ENCODE peak calls at places on chromosomes 1 and 21, in five cellular contexts. S is GM12892, W is K562, V is GM12878, X is HepG2. J is an unnamed sample.

GRCh38 chr1:109801791-109802135 is 38.0 kb upstream of the EPS8L3 start:
- DNase-seq in S (no peak), V (no peak), X (no peak), W (no peak), J (no peak)

GRCh38 chr1:29835486-29836273 is 599.4 kb downstream of the PTPRU start:
- DNase-seq in W (no peak), X (no peak), V (no peak), S (no peak), J (no peak)

GRCh38 chr1:24981632-24982007 is 51.5 kb upstream of the RUNX3 start:
- DNase-seq in X (no peak), V (no peak), W (no peak), S (no peak), J (no peak)

GRCh38 chr1:214997685-214998084 is 84.9 kb upstream of the KCNK2 start:
- DNase-seq in W (no peak), V (no peak), S (no peak), X (no peak), J (no peak)

GRCh38 chr1:54875000-54875399 is 12.0 kb downstream of the DHCR24 start:
- DNase-seq in V (no peak), X (no peak), W (no peak), S (no peak), J (no peak)

GRCh38 chr1:117284408-117285215 is 73.9 kb upstream of the VTCN1 start:
- DNase-seq in W (peak; percentile 58), X (peak; percentile 52), S (no peak), V (no peak), J (no peak)

GRCh38 chr1:193013005-193013404 is 46.2 kb downstream of the UCHL5 start:
- DNase-seq in X (no peak), V (no peak), W (no peak), S (no peak), J (no peak)

GRCh38 chr1:43306688-43307457 is 6.1 kb downstream of the TIE1 start:
- DNase-seq in V (no peak), W (no peak), S (no peak), X (no peak), J (no peak)

GRCh38 chr1:202067188-202067977 is 55.3 kb upstream of the GPR37L1 start:
- DNase-seq in S (no peak), V (no peak), X (no peak), W (peak; percentile 85), J (no peak)

GRCh38 chr21:15060776-15061175 is 4.0 kb downstream of the NRIP1 start:
- DNase-seq in S (no peak), V (no peak), W (peak; percentile 24), X (no peak), J (no peak)

GRCh38 chr1:175911138-175911537 is 167.7 kb upstream of the TNR start:
- DNase-seq in W (no peak), S (no peak), V (no peak), X (no peak), J (no peak)

GRCh38 chr1:67264152-67264551 is 43.5 kb upstream of the IL12RB2 start:
- DNase-seq in W (no peak), X (no peak), V (no peak), S (no peak), J (no peak)

GRCh38 chr1:154466879-154467767 is 34.9 kb upstream of the TDRD10 start:
- DNase-seq in S (no peak), W (no peak), X (no peak), V (peak; percentile 43), J (no peak)

GRCh38 chr21:27026501-27026900 is 59.6 kb upstream of the ADAMTS5 start:
- DNase-seq in W (no peak), S (no peak), X (no peak), V (no peak), J (no peak)

GRCh38 chr1:246219508-246220030 is 287.5 kb downstream of the SMYD3 start:
- DNase-seq in W (no peak), S (no peak), V (no peak), X (peak; percentile 68), J (peak; percentile 9)

GRCh38 chr1:229068266-229069043 is 202.5 kb upstream of the RAB4A start:
- DNase-seq in S (no peak), X (no peak), V (no peak), W (no peak), J (no peak)

GRCh38 chr1:17538428-17539130 is 919 bp upstream of the ARHGEF10L start:
- DNase-seq in W (no peak), V (no peak), X (peak; percentile 50), S (no peak), J (no peak)

DNA sequence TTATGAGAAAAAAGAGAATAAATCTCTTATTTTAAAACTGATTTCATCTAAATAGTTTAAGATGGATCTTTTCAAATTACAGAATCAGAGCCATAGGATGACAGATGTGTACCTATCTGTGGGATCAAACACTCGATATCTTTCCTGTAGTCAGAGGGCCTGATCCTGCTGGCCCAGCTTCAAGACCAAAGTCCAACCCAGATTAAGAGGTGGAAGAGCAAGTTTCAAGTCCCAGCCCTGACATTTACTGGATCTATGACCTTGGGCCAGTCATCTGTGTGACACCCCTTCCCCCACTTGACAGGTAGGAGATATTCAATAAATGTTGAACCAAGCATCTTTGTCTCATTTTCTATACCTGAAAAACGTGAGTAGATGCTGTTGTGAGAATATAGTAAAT is 140.7 kb downstream of the FAM78B start:
- DNase-seq in V (no peak), X (no peak), S (no peak), W (no peak), J (no peak)
- TF ChIP-seq POLR2AphosphoS5 in V (no peak), X (no peak), S (no peak), W (no peak), J (no peak)

GRCh38 chr1:162565460-162565859 is 3.9 kb downstream of the UAP1 start:
- DNase-seq in X (no peak), S (no peak), W (no peak), V (no peak), J (no peak)
- TF ChIP-seq TAF1 in X (no peak), S (no peak), W (no peak), V (no peak), J (no peak)

GRCh38 chr1:3530931-3531818 is 76.7 kb downstream of the ARHGEF16 start:
- DNase-seq in W (peak; percentile 100), V (no peak), X (peak; percentile 67), S (no peak), J (peak; percentile 66)
- TF ChIP-seq POLR2A in W (no peak), V (no peak), X (no peak), S (no peak), J (no peak)

DNA sequence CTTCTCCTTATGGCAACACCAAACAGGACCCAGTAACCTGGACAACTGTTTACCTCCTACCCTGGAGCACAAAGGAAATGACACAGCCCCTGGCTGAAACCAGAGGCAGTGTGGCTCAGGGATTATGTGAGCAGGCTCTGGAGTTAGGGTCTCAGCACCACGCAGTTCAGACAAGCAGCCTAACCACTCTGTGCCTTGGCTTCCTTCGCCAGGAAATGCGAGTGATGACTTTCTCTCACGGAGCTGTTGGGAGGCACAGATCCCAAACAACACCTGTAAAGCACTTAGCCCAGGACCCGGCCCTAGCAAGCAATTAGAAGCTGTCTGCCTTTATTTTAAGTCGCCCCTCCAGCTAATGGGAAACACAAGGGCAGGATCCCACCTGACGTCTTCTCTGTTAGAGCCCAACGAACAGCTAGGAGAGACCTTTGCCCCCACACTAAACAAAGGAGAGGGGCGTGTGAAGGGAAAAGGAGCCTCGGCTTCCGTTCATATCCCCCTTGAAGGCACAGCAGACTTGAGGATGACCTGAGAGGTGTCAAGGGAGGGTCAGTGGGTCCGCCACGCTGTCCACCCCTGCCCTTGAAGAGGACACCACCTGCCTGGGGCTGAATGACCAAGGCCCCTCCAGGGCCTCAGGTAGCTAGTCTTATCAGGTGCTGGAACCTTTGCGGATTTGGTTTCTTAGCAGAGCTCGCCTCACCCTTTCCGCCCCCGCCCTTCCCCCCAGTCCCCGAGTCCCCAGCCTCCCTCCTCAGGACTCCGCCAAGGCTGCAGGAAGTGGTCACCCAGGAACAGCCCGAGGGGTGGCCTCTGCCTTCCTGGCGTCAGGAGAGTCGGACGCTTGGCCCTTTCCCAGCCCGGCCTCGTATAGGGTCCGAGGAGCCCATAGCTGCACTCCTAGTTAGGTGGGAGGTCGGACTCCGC is 836 bp downstream of the TMEM63A start:
- DNase-seq in W (peak; percentile 84), S (peak; percentile 60), X (peak; percentile 23), V (no peak), J (peak; percentile 51)
- TF ChIP-seq POLR2AphosphoS5 in W (no peak), S (no peak), X (no peak), V (no peak), J (no peak)

GRCh38 chr1:5844442-5844841 is 147.8 kb downstream of the NPHP4 start:
- DNase-seq in S (no peak), V (no peak), X (no peak), W (no peak), J (no peak)
- TF ChIP-seq TAF1 in S (no peak), V (no peak), X (no peak), W (no peak), J (no peak)

GRCh38 chr1:247415423-247416361 is at the start of gene NLRP3:
- DNase-seq in V (no peak), S (no peak), X (peak; percentile 5), W (no peak), J (no peak)
- TF ChIP-seq POLR2A in V (no peak), S (no peak), X (no peak), W (no peak), J (no peak)

DNA sequence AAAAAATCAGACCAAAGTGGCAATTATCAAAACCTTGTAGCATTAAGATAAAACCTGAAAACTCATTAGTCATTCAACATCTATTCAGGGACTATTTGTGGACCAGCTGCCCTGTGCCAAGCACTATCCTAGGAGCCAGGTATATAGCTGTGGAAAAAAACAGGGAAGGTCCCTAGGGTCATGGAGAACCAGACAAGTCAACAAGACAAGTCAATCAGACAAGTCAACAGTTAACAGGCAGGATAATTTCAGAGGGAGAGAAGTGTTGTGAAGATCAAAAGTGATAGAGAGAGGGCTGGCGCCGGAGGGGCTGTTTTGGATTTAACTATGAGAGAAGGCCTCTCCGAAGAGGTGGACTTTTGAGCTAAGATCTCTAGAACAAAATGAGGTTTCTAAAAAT is 3.3 kb upstream of the ATP1A4 start:
- DNase-seq in S (no peak), X (peak; percentile 89), V (no peak), W (no peak), J (no peak)
- TF ChIP-seq POLR2AphosphoS5 in S (no peak), X (no peak), V (no peak), W (no peak), J (no peak)

GRCh38 chr1:36401602-36402517 is 4.2 kb upstream of the LSM10 start:
- DNase-seq in X (no peak), V (no peak), W (no peak), S (no peak), J (no peak)

GRCh38 chr1:36400514-36400824 is 2.8 kb upstream of the LSM10 start:
- DNase-seq in S (no peak), W (no peak), V (no peak), X (no peak), J (no peak)

GRCh38 chr1:36397378-36398230 is at the start of gene LSM10:
- DNase-seq in V (peak; percentile 70), S (peak; percentile 92), W (peak; percentile 88), X (peak; percentile 87), J (peak; percentile 89)

GRCh38 chr1:36398370-36398977 is 766 bp upstream of the LSM10 start:
- DNase-seq in X (no peak), S (no peak), W (no peak), V (no peak), J (no peak)

GRCh38 chr1:36400825-36401601 is 3.3 kb upstream of the LSM10 start:
- DNase-seq in X (peak; percentile 93), V (no peak), S (peak; percentile 52), W (peak; percentile 82), J (peak; percentile 59)
- TF ChIP-seq TAF1 in X (peak; percentile 97), V (no peak), S (peak; percentile 37), W (peak; percentile 67), J (peak; percentile 60)

J was measured in GM12891.